ENCODE peak calls at places on chromosome 22, in seven cellular contexts. S is stomach, I is H1, P is sigmoid colon, G is breast epithelium, U is prostate gland, D is HCT116. E is an unnamed sample.

GRCh38 chr22:34105461-34106062 is 185.3 kb upstream of the LARGE1 start:
- DNase-seq in S (peak; percentile 81), I (peak; percentile 51), P (peak; percentile 76), G (peak; percentile 32), U (peak; percentile 51), D (no peak), E (peak; percentile 57)

GRCh38 chr22:44926124-44926475 is 83.7 kb downstream of the PHF21B start:
- DNase-seq in S (no peak), I (no peak), P (peak; percentile 54), G (no peak), U (no peak), D (no peak), E (no peak)

GRCh38 chr22:17213976-17214375 is 5.3 kb downstream of the ADA2 start:
- DNase-seq in S (peak; percentile 38), I (no peak), P (peak; percentile 70), G (no peak), U (peak; percentile 19), D (peak; percentile 40), E (peak; percentile 69)

GRCh38 chr22:46956498-46957215 is 194.2 kb downstream of the TBC1D22A start:
- DNase-seq in S (peak; percentile 21), I (no peak), P (peak; percentile 47), G (no peak), U (no peak), D (no peak), E (no peak)

GRCh38 chr22:32916025-32916424 is 114.5 kb downstream of the TIMP3 start:
- DNase-seq in S (no peak), I (no peak), P (no peak), G (no peak), U (no peak), D (no peak), E (no peak)

GRCh38 chr22:32378703-32379272 is 21.1 kb downstream of the RFPL3 start:
- DNase-seq in S (no peak), I (no peak), P (no peak), G (no peak), U (no peak), D (peak; percentile 54), E (peak; percentile 22)

GRCh38 chr22:41524809-41525449 is 19.3 kb downstream of the POLR3H start:
- DNase-seq in S (peak; percentile 31), I (no peak), P (no peak), G (no peak), U (no peak), D (no peak), E (peak; percentile 38)

GRCh38 chr22:29195118-29195963 is 10.4 kb upstream of the EMID1 start:
- DNase-seq in S (no peak), I (no peak), P (peak; percentile 44), G (no peak), U (no peak), D (no peak), E (no peak)

GRCh38 chr22:46012881-46013281 is 35.9 kb upstream of the WNT7B start:
- DNase-seq in S (no peak), I (no peak), P (no peak), G (no peak), U (no peak), D (no peak), E (no peak)

GRCh38 chr22:34354071-34354817 is 434.0 kb upstream of the LARGE1 start:
- DNase-seq in S (no peak), I (no peak), P (no peak), G (no peak), U (no peak), D (no peak), E (no peak)

GRCh38 chr22:48717076-48717810 is 1110.4 kb downstream of the BRD1 start:
- DNase-seq in S (no peak), I (no peak), P (peak; percentile 28), G (no peak), U (no peak), D (no peak), E (no peak)

GRCh38 chr22:41687901-41688364 is 734 bp downstream of the SNU13 start:
- DNase-seq in S (no peak), I (no peak), P (no peak), G (no peak), U (no peak), D (no peak), E (peak; percentile 35)

GRCh38 chr22:47631571-47632102 is 869.2 kb downstream of the TBC1D22A start:
- DNase-seq in S (peak; percentile 23), I (no peak), P (no peak), G (peak; percentile 13), U (no peak), D (peak; percentile 65), E (no peak)

GRCh38 chr22:25942126-25942988 is 200.4 kb downstream of the MYO18B start:
- DNase-seq in S (no peak), I (no peak), P (no peak), G (no peak), U (no peak), D (no peak), E (no peak)

GRCh38 chr22:19079691-19080090 is 42.5 kb downstream of the DGCR2 start:
- DNase-seq in S (no peak), I (no peak), P (no peak), G (no peak), U (no peak), D (no peak), E (no peak)

GRCh38 chr22:19136915-19137314 is 5.8 kb downstream of the TSSK2 start:
- DNase-seq in S (no peak), I (no peak), P (no peak), G (no peak), U (no peak), D (no peak), E (no peak)

GRCh38 chr22:24563246-24563645 is 7.4 kb downstream of the SNRPD3 start:
- DNase-seq in S (no peak), I (no peak), P (no peak), G (no peak), U (no peak), D (no peak), E (no peak)

GRCh38 chr22:17349172-17349571 is 20.1 kb upstream of the CECR2 start:
- DNase-seq in S (no peak), I (no peak), P (no peak), G (no peak), U (no peak), D (no peak), E (no peak)

GRCh38 chr22:19271856-19272535 is 19.5 kb downstream of the CLTCL1 start:
- DNase-seq in S (no peak), I (no peak), P (no peak), G (no peak), U (peak; percentile 49), D (no peak), E (no peak)

GRCh38 chr22:36280379-36280778 is 27.4 kb downstream of the APOL1 start:
- DNase-seq in S (no peak), I (no peak), P (peak; percentile 83), G (no peak), U (no peak), D (no peak), E (no peak)
- TF ChIP-seq POLR2AphosphoS5 in S (no peak), I (peak; percentile 40), P (peak; percentile 17), G (no peak), U (peak; percentile 35), D (no peak), E (no peak)

GRCh38 chr22:27804016-27804415 is 2.5 kb upstream of the MN1 start:
- DNase-seq in S (no peak), I (no peak), P (no peak), G (no peak), U (no peak), D (no peak), E (no peak)

GRCh38 chr22:27801197-27801615 is 350 bp downstream of the MN1 start:
- DNase-seq in S (peak; percentile 33), I (no peak), P (no peak), G (no peak), U (no peak), D (no peak), E (peak; percentile 30)

GRCh38 chr22:27800250-27801131 is 1.1 kb downstream of the MN1 start:
- DNase-seq in S (no peak), I (no peak), P (no peak), G (no peak), U (no peak), D (no peak), E (no peak)

GRCh38 chr22:27801616-27802388 is at the start of gene MN1:
- DNase-seq in S (peak; percentile 48), I (no peak), P (no peak), G (no peak), U (no peak), D (no peak), E (peak; percentile 25)

DNA sequence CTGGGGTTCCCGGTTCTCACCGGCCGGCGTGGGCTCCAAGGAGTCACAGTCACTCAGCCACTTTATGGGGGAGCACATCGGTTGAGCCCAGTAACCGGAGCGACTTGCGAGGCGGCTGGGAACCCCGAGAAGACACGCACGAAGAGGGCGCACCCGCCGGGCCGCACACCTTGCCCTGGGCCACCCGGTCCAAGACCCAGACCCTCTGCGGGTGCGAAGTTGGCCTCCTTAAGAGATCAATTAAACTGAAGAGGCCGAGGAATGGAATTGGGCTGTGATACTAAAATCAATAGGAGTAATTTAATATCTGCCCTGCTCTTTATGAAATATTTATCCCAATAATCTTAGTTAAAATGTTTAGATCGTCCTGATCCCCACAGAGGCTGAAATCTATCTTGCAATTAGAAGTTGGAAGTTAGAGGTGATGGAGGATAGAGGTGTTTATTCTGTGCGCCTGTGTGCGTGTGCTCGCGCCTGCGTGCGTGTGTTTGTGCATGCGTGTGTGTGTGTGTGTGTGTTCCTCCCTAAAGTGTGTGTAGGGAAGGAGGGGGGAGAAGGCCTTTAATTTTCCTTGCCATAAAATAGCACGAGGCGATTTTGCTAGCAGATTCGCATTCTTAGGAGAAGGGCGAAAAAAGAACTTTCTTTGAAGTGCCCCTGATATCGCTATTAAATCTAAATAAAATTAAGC is 978 bp upstream of the MN1 start:
- DNase-seq in S (no peak), I (no peak), P (no peak), G (no peak), U (no peak), D (no peak), E (no peak)
- H3K4me1 ChIP-seq in S (peaks cover 56% of the 10 kb centered on the region), I (peaks cover 32% of the 10 kb centered on the region), P (peaks cover 49% of the 10 kb centered on the region), G (peaks cover 5% of the 10 kb centered on the region), U (peaks cover 12% of the 10 kb centered on the region), D (peaks cover 19% of the 10 kb centered on the region), E (peaks cover 2% of the 10 kb centered on the region)

GRCh38 chr22:50191041-50191740 is 5.5 kb downstream of the TRABD start:
- DNase-seq in S (peak; percentile 61), I (no peak), P (no peak), G (no peak), U (no peak), D (no peak), E (peak; percentile 78)
- H3K36me3 ChIP-seq in S (peaks cover 16% of the 10 kb centered on the region), I (peaks cover 4% of the 10 kb centered on the region), P (peaks cover 8% of the 10 kb centered on the region), G (no peaks in the 10 kb centered on the region), U (peaks cover 5% of the 10 kb centered on the region), D (peaks cover 14% of the 10 kb centered on the region), E (peaks cover 6% of the 10 kb centered on the region)

DNA sequence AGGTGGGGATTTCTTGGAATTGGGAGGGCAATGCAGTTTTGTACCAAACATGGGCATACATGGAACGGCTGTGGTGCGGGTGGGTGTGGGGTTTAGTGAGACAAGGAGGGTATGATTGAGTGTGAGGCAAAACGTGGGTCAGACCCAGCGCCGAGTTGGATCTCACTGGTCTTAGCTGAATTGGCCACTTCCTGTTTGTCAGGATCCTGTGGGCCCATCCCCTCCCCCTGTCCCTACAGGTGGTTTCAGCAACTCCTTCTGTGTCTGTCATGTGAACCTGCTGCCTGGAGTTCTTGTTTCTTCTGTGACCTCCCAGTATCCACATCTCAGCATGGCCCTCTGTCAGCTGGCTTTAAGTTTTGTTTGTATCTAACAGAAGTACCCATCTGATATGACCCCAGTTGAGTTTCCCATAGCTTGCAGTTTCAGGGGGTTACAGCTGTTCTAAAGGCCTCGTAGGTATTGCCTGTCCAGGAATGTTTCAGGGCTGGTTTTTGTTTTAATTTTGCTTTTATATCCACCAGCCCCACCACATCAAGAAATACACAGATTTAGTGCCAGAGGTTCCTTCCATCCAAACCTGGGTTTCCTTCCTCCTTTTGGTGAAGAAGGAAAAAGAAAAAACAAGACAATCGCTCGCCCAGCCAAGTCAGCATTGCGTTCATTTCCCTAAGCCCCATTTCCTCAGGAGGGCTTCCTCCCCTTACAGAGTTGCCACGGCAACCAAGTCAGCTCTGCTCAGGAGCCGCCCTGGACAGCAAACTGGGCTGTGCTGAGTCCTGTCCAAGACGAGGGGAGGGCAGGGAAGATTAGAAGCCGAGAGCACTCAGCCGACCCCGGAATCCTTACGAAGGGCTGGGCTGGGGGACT is 6.1 kb downstream of the APOL1 start:
- DNase-seq in S (no peak), I (no peak), P (peak; percentile 80), G (peak; percentile 58), U (no peak), D (no peak), E (peak; percentile 47)
- TF ChIP-seq POLR2AphosphoS5 in S (no peak), I (no peak), P (no peak), G (no peak), U (no peak), D (no peak), E (no peak)